ENCODE peak calls at places on chromosome 7, in nine cellular contexts. One of them, this sample, is unnamed.

GRCh38 chr7:149281508-149282330 is 19.7 kb downstream of the ZNF783 start:
- DNase-seq in endothelial cell of umbilical vein: no peak
- DNase-seq in neuronal stem cell: no peak
- DNase-seq in mucosa of descending colon: no peak
- DNase-seq in breast epithelium: no peak
- DNase-seq in fibroblast of the aortic adventitia: no peak
- DNase-seq in tibial artery: no peak
- DNase-seq in GM06990: no peak
- DNase-seq in Caco-2: no peak
- DNase-seq in this sample: no peak

GRCh38 chr7:2632717-2633537 is 1.1 kb downstream of the TTYH3 start:
- DNase-seq in breast epithelium: peak
- DNase-seq in Caco-2: no peak
- DNase-seq in fibroblast of the aortic adventitia: peak
- DNase-seq in endothelial cell of umbilical vein: peak
- DNase-seq in GM06990: no peak
- DNase-seq in neuronal stem cell: no peak
- DNase-seq in tibial artery: peak
- DNase-seq in mucosa of descending colon: peak
- DNase-seq in this sample: peak

GRCh38 chr7:80623465-80624252 is 14.8 kb upstream of the CD36 start:
- DNase-seq in fibroblast of the aortic adventitia: no peak
- DNase-seq in neuronal stem cell: peak
- DNase-seq in breast epithelium: no peak
- DNase-seq in mucosa of descending colon: no peak
- DNase-seq in GM06990: no peak
- DNase-seq in Caco-2: peak
- DNase-seq in endothelial cell of umbilical vein: no peak
- DNase-seq in tibial artery: no peak
- DNase-seq in this sample: peak

GRCh38 chr7:150941351-150941982 is 36.7 kb downstream of the KCNH2 start:
- DNase-seq in neuronal stem cell: no peak
- DNase-seq in breast epithelium: no peak
- DNase-seq in GM06990: no peak
- DNase-seq in endothelial cell of umbilical vein: no peak
- DNase-seq in tibial artery: no peak
- DNase-seq in Caco-2: no peak
- DNase-seq in fibroblast of the aortic adventitia: no peak
- DNase-seq in mucosa of descending colon: no peak
- DNase-seq in this sample: no peak

GRCh38 chr7:69373171-69374035 is 224.9 kb upstream of the AUTS2 start:
- DNase-seq in mucosa of descending colon: no peak
- DNase-seq in Caco-2: no peak
- DNase-seq in fibroblast of the aortic adventitia: no peak
- DNase-seq in breast epithelium: no peak
- DNase-seq in neuronal stem cell: no peak
- DNase-seq in endothelial cell of umbilical vein: no peak
- DNase-seq in GM06990: peak
- DNase-seq in tibial artery: no peak
- DNase-seq in this sample: peak

GRCh38 chr7:32293833-32294232 is 196.3 kb downstream of the LSM5 start:
- DNase-seq in mucosa of descending colon: no peak
- DNase-seq in Caco-2: no peak
- DNase-seq in tibial artery: no peak
- DNase-seq in fibroblast of the aortic adventitia: no peak
- DNase-seq in neuronal stem cell: no peak
- DNase-seq in endothelial cell of umbilical vein: no peak
- DNase-seq in GM06990: no peak
- DNase-seq in breast epithelium: no peak
- DNase-seq in this sample: no peak

GRCh38 chr7:130854481-130854880 is 120.5 kb upstream of the KLF14 start:
- DNase-seq in mucosa of descending colon: no peak
- DNase-seq in tibial artery: no peak
- DNase-seq in neuronal stem cell: no peak
- DNase-seq in GM06990: no peak
- DNase-seq in Caco-2: no peak
- DNase-seq in endothelial cell of umbilical vein: no peak
- DNase-seq in fibroblast of the aortic adventitia: no peak
- DNase-seq in breast epithelium: no peak
- DNase-seq in this sample: no peak

GRCh38 chr7:91041901-91042457 is 222.3 kb upstream of the FZD1 start:
- DNase-seq in neuronal stem cell: no peak
- DNase-seq in mucosa of descending colon: no peak
- DNase-seq in endothelial cell of umbilical vein: no peak
- DNase-seq in breast epithelium: no peak
- DNase-seq in tibial artery: no peak
- DNase-seq in Caco-2: no peak
- DNase-seq in fibroblast of the aortic adventitia: no peak
- DNase-seq in GM06990: no peak
- DNase-seq in this sample: no peak

GRCh38 chr7:47580175-47580701 is 1.7 kb downstream of the TNS3 start:
- DNase-seq in endothelial cell of umbilical vein: no peak
- DNase-seq in fibroblast of the aortic adventitia: peak
- DNase-seq in breast epithelium: no peak
- DNase-seq in mucosa of descending colon: peak
- DNase-seq in tibial artery: no peak
- DNase-seq in neuronal stem cell: no peak
- DNase-seq in GM06990: no peak
- DNase-seq in Caco-2: peak
- DNase-seq in this sample: peak

GRCh38 chr7:47581821-47582747 is at the start of gene TNS3:
- DNase-seq in neuronal stem cell: no peak
- DNase-seq in fibroblast of the aortic adventitia: peak
- DNase-seq in GM06990: no peak
- DNase-seq in mucosa of descending colon: peak
- DNase-seq in breast epithelium: no peak
- DNase-seq in tibial artery: peak
- DNase-seq in endothelial cell of umbilical vein: no peak
- DNase-seq in Caco-2: peak
- DNase-seq in this sample: peak

GRCh38 chr7:47581442-47581820 is 480 bp downstream of the TNS3 start:
- DNase-seq in neuronal stem cell: no peak
- DNase-seq in GM06990: no peak
- DNase-seq in tibial artery: no peak
- DNase-seq in fibroblast of the aortic adventitia: peak
- DNase-seq in endothelial cell of umbilical vein: no peak
- DNase-seq in mucosa of descending colon: peak
- DNase-seq in breast epithelium: no peak
- DNase-seq in Caco-2: peak
- DNase-seq in this sample: peak

GRCh38 chr7:47579458-47579857 is 2.5 kb downstream of the TNS3 start:
- DNase-seq in mucosa of descending colon: no peak
- DNase-seq in endothelial cell of umbilical vein: no peak
- DNase-seq in neuronal stem cell: no peak
- DNase-seq in GM06990: no peak
- DNase-seq in fibroblast of the aortic adventitia: peak
- DNase-seq in tibial artery: no peak
- DNase-seq in breast epithelium: no peak
- DNase-seq in Caco-2: no peak
- DNase-seq in this sample: no peak

DNA sequence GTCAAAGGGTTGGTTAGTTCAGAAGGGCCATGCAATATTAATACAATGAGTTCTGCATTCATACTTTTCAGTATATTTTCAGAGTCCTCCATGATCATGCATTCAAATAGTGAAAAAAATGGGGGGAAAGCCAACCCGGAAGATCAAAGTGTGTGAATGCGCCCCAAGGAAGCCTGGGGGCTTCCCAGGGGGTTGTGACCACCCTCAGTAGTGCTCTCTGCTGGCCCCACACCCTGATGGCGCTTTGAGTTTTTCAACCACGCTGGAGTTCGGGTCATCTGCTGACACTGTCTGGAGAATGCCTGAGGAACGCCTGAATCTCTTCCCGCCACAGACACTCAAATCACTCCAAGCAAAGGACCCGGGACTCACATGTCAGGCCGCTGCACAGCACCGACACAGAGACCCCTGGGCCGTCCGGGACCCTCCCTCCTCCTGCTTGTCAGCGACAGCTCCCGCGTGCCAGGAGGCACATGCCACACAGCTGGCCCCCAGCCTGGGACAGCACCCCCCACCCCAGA is 1.0 kb downstream of the TNS3 start:
- DNase-seq in GM06990: no peak
- DNase-seq in tibial artery: no peak
- DNase-seq in fibroblast of the aortic adventitia: peak
- DNase-seq in mucosa of descending colon: peak
- DNase-seq in Caco-2: peak
- DNase-seq in neuronal stem cell: no peak
- DNase-seq in breast epithelium: no peak
- DNase-seq in endothelial cell of umbilical vein: no peak
- DNase-seq in this sample: no peak
- H3K4me3 ChIP-seq in GM06990: no peak
- H3K4me3 ChIP-seq in tibial artery: peak
- H3K4me3 ChIP-seq in fibroblast of the aortic adventitia: peak
- H3K4me3 ChIP-seq in mucosa of descending colon: peak
- H3K4me3 ChIP-seq in Caco-2: peak
- H3K4me3 ChIP-seq in neuronal stem cell: peak
- H3K4me3 ChIP-seq in breast epithelium: peak
- H3K4me3 ChIP-seq in endothelial cell of umbilical vein: no peak
- H3K4me3 ChIP-seq in this sample: peak

GRCh38 chr7:100152404-100152803 is 3.7 kb downstream of the LAMTOR4 start:
- DNase-seq in mucosa of descending colon: no peak
- DNase-seq in tibial artery: no peak
- DNase-seq in neuronal stem cell: no peak
- DNase-seq in fibroblast of the aortic adventitia: no peak
- DNase-seq in Caco-2: no peak
- DNase-seq in GM06990: no peak
- DNase-seq in breast epithelium: no peak
- DNase-seq in endothelial cell of umbilical vein: no peak
- DNase-seq in this sample: no peak
- H3K4me3 ChIP-seq in mucosa of descending colon: no peak
- H3K4me3 ChIP-seq in tibial artery: no peak
- H3K4me3 ChIP-seq in neuronal stem cell: no peak
- H3K4me3 ChIP-seq in fibroblast of the aortic adventitia: no peak
- H3K4me3 ChIP-seq in Caco-2: no peak
- H3K4me3 ChIP-seq in GM06990: no peak
- H3K4me3 ChIP-seq in breast epithelium: no peak
- H3K4me3 ChIP-seq in endothelial cell of umbilical vein: no peak
- H3K4me3 ChIP-seq in this sample: no peak

GRCh38 chr7:132815130-132815529 is 238.9 kb upstream of the PLXNA4 start:
- DNase-seq in breast epithelium: no peak
- DNase-seq in endothelial cell of umbilical vein: no peak
- DNase-seq in neuronal stem cell: no peak
- DNase-seq in mucosa of descending colon: no peak
- DNase-seq in tibial artery: no peak
- DNase-seq in GM06990: no peak
- DNase-seq in fibroblast of the aortic adventitia: no peak
- DNase-seq in Caco-2: no peak
- DNase-seq in this sample: no peak
- H3K4me3 ChIP-seq in breast epithelium: no peak
- H3K4me3 ChIP-seq in endothelial cell of umbilical vein: no peak
- H3K4me3 ChIP-seq in neuronal stem cell: no peak
- H3K4me3 ChIP-seq in mucosa of descending colon: no peak
- H3K4me3 ChIP-seq in tibial artery: no peak
- H3K4me3 ChIP-seq in GM06990: no peak
- H3K4me3 ChIP-seq in fibroblast of the aortic adventitia: no peak
- H3K4me3 ChIP-seq in Caco-2: no peak
- H3K4me3 ChIP-seq in this sample: no peak

GRCh38 chr7:108511939-108512338 is 14.0 kb downstream of the PNPLA8 start:
- DNase-seq in fibroblast of the aortic adventitia: no peak
- DNase-seq in breast epithelium: no peak
- DNase-seq in Caco-2: no peak
- DNase-seq in endothelial cell of umbilical vein: no peak
- DNase-seq in mucosa of descending colon: no peak
- DNase-seq in neuronal stem cell: no peak
- DNase-seq in GM06990: no peak
- DNase-seq in tibial artery: no peak
- DNase-seq in this sample: no peak
- H3K4me3 ChIP-seq in fibroblast of the aortic adventitia: no peak
- H3K4me3 ChIP-seq in breast epithelium: no peak
- H3K4me3 ChIP-seq in Caco-2: no peak
- H3K4me3 ChIP-seq in endothelial cell of umbilical vein: no peak
- H3K4me3 ChIP-seq in mucosa of descending colon: no peak
- H3K4me3 ChIP-seq in neuronal stem cell: no peak
- H3K4me3 ChIP-seq in GM06990: no peak
- H3K4me3 ChIP-seq in tibial artery: no peak
- H3K4me3 ChIP-seq in this sample: no peak

DNA sequence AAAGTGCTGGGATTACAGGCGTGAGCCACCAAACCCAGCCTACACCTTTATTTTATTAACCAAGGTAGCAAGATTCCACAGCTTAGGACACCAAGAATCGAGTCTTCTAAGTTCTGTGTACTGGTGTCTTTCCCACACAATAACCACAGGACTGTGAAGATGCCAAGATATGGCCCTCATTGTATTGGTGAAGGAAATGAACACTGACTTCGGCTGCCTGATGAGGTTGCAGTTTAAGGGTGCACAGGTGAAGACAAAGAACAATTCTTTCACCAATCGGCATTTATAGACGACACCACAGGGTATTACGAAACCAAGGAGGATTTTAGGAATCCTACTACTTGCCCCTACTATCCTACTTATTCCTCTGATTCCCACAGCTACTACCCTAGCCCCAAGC is 47.5 kb upstream of the SVOPL start:
- DNase-seq in breast epithelium: no peak
- DNase-seq in GM06990: no peak
- DNase-seq in Caco-2: no peak
- DNase-seq in fibroblast of the aortic adventitia: no peak
- DNase-seq in endothelial cell of umbilical vein: no peak
- DNase-seq in mucosa of descending colon: no peak
- DNase-seq in neuronal stem cell: no peak
- DNase-seq in tibial artery: no peak
- DNase-seq in this sample: no peak
- H3K4me3 ChIP-seq in breast epithelium: no peak
- H3K4me3 ChIP-seq in GM06990: no peak
- H3K4me3 ChIP-seq in Caco-2: no peak
- H3K4me3 ChIP-seq in fibroblast of the aortic adventitia: no peak
- H3K4me3 ChIP-seq in endothelial cell of umbilical vein: no peak
- H3K4me3 ChIP-seq in mucosa of descending colon: no peak
- H3K4me3 ChIP-seq in neuronal stem cell: no peak
- H3K4me3 ChIP-seq in tibial artery: no peak
- H3K4me3 ChIP-seq in this sample: no peak

GRCh38 chr7:134245253-134245652 is 71.5 kb downstream of the SLC35B4 start:
- DNase-seq in Caco-2: no peak
- DNase-seq in tibial artery: no peak
- DNase-seq in neuronal stem cell: no peak
- DNase-seq in endothelial cell of umbilical vein: no peak
- DNase-seq in GM06990: no peak
- DNase-seq in fibroblast of the aortic adventitia: no peak
- DNase-seq in breast epithelium: no peak
- DNase-seq in mucosa of descending colon: no peak
- DNase-seq in this sample: no peak
- H3K4me3 ChIP-seq in Caco-2: no peak
- H3K4me3 ChIP-seq in tibial artery: no peak
- H3K4me3 ChIP-seq in neuronal stem cell: no peak
- H3K4me3 ChIP-seq in endothelial cell of umbilical vein: no peak
- H3K4me3 ChIP-seq in GM06990: no peak
- H3K4me3 ChIP-seq in fibroblast of the aortic adventitia: no peak
- H3K4me3 ChIP-seq in breast epithelium: no peak
- H3K4me3 ChIP-seq in mucosa of descending colon: no peak
- H3K4me3 ChIP-seq in this sample: no peak

DNA sequence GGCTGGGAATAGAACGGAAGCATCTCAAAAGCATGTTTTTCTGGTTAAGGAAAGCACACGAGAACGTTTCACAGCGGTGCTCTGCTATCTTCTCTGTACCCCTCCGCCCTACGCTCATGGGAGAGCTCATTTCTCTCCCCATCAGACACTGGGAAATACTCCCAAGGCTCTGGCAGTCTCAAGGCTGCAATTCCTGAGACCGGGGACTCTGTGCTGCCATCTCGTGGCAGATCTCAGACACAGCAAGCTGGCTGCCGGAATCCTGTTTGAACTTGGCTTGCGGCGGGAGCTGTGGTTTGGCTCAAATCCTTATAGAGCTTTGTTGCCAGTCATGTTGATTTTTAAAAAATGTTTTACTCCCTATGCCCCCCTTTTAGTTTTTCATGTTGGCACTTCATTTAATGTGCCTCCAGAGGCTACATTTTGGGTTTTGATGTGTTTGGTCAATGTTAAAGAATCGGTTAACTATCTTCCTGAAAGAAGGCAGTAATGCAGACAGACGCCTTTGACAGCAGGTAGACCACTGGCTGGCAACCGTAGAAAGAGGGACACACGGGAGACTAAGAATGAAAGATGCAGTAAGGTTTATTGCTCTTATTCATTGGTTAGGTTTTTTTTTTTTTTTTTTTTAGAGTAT is 27.6 kb downstream of the BMPER start:
- DNase-seq in fibroblast of the aortic adventitia: peak
- DNase-seq in neuronal stem cell: peak
- DNase-seq in GM06990: peak
- DNase-seq in endothelial cell of umbilical vein: peak
- DNase-seq in tibial artery: peak
- DNase-seq in Caco-2: peak
- DNase-seq in mucosa of descending colon: peak
- DNase-seq in breast epithelium: peak
- DNase-seq in this sample: peak
- H3K4me3 ChIP-seq in fibroblast of the aortic adventitia: peak
- H3K4me3 ChIP-seq in neuronal stem cell: no peak
- H3K4me3 ChIP-seq in GM06990: no peak
- H3K4me3 ChIP-seq in endothelial cell of umbilical vein: no peak
- H3K4me3 ChIP-seq in tibial artery: peak
- H3K4me3 ChIP-seq in Caco-2: no peak
- H3K4me3 ChIP-seq in mucosa of descending colon: no peak
- H3K4me3 ChIP-seq in breast epithelium: peak
- H3K4me3 ChIP-seq in this sample: no peak

This sample was measured in cardiac muscle cell.